ENCODE peak calls at places on chromosomes 11 and 22, in nine cellular contexts. S is PC-3, G is WERI-Rb-1, V is endodermal cell, Z is right lobe of liver, J is astrocyte, Y is PC-9, N is heart left ventricle, M is colonic mucosa. O is an unnamed sample. For H3K36me3, the result is how much of the 10 kb centered on the place peaks cover.

GRCh38 chr11:117300301-117300700 is 9.2 kb downstream of the BACE1-AS start:
- DNase-seq in S (no peak), G (peak), V (peak), Z (peak), J (peak), Y (no peak), N (no peak), M (no peak), O (no peak)

GRCh38 chr11:130874396-130874795 is 41.9 kb downstream of the SNX19 start:
- DNase-seq in S (no peak), G (no peak), V (no peak), Z (no peak), J (peak), Y (no peak), N (no peak), M (no peak), O (no peak)

GRCh38 chr11:32586576-32587190 is 3.1 kb downstream of the EIF3M start:
- DNase-seq in S (peak), G (peak), V (no peak), Z (no peak), J (no peak), Y (no peak), N (no peak), M (no peak), O (no peak)

GRCh38 chr11:58923300-58923788 is 15.9 kb upstream of the GLYATL1 start:
- DNase-seq in S (peak), G (no peak), V (peak), Z (no peak), J (peak), Y (peak), N (no peak), M (peak), O (no peak)

GRCh38 chr11:15793032-15793996 is 563.0 kb downstream of the SOX6 start:
- DNase-seq in S (peak), G (no peak), V (no peak), Z (no peak), J (peak), Y (no peak), N (no peak), M (no peak), O (no peak)

GRCh38 chr11:121466063-121466794 is 13.5 kb upstream of the SORL1-AS1 start:
- DNase-seq in S (peak), G (peak), V (peak), Z (peak), J (peak), Y (peak), N (peak), M (peak), O (peak)

GRCh38 chr11:22491826-22492225 is 133.8 kb downstream of the FANCF start:
- DNase-seq in S (no peak), G (peak), V (no peak), Z (no peak), J (peak), Y (no peak), N (no peak), M (no peak), O (no peak)

GRCh38 chr11:70364745-70365535 is 33.4 kb upstream of the CTTN start:
- DNase-seq in S (no peak), G (no peak), V (no peak), Z (no peak), J (no peak), Y (no peak), N (no peak), M (no peak), O (no peak)

GRCh38 chr11:47766363-47767227 is 546 bp downstream of the FNBP4 start:
- DNase-seq in S (peak), G (peak), V (peak), Z (peak), J (peak), Y (peak), N (peak), M (peak), O (peak)

GRCh38 chr22:47624277-47625012 is 862.0 kb downstream of the TBC1D22A start:
- DNase-seq in S (no peak), G (no peak), V (peak), Z (no peak), J (no peak), Y (no peak), N (no peak), M (no peak), O (no peak)

GRCh38 chr22:22164541-22165272 is 79.9 kb upstream of the VPREB1 start:
- DNase-seq in S (no peak), G (peak), V (no peak), Z (no peak), J (no peak), Y (no peak), N (no peak), M (no peak), O (no peak)

GRCh38 chr11:48024635-48025071 is 44.3 kb downstream of the PTPRJ start:
- DNase-seq in S (no peak), G (peak), V (no peak), Z (no peak), J (no peak), Y (no peak), N (no peak), M (no peak), O (no peak)

GRCh38 chr11:12524865-12525264 is 147.5 kb downstream of the PARVA start:
- DNase-seq in S (no peak), G (no peak), V (no peak), Z (no peak), J (no peak), Y (no peak), N (no peak), M (no peak), O (peak)

GRCh38 chr11:70182266-70182665 is 20.8 kb upstream of the FADD start:
- DNase-seq in S (no peak), G (no peak), V (no peak), Z (no peak), J (no peak), Y (no peak), N (no peak), M (no peak), O (no peak)

GRCh38 chr22:20060700-20061480 is 19.2 kb upstream of the DGCR8 start:
- DNase-seq in S (no peak), G (no peak), V (no peak), Z (no peak), J (no peak), Y (no peak), N (no peak), M (no peak), O (no peak)

GRCh38 chr11:86192858-86193257 is 51.7 kb upstream of the EED start:
- DNase-seq in S (no peak), G (no peak), V (no peak), Z (no peak), J (no peak), Y (no peak), N (no peak), M (no peak), O (no peak)

GRCh38 chr11:86191874-86192273 is 52.7 kb upstream of the EED start:
- DNase-seq in S (no peak), G (no peak), V (no peak), Z (no peak), J (no peak), Y (no peak), N (no peak), M (no peak), O (no peak)

GRCh38 chr11:86194998-86195397 is 49.6 kb upstream of the EED start:
- DNase-seq in S (no peak), G (no peak), V (no peak), Z (no peak), J (no peak), Y (no peak), N (no peak), M (no peak), O (no peak)

GRCh38 chr11:86196291-86196690 is 48.3 kb upstream of the EED start:
- DNase-seq in S (no peak), G (no peak), V (no peak), Z (no peak), J (no peak), Y (no peak), N (no peak), M (no peak), O (no peak)

GRCh38 chr11:86193297-86194095 is 51.1 kb upstream of the EED start:
- DNase-seq in S (peak), G (peak), V (peak), Z (peak), J (peak), Y (peak), N (peak), M (peak), O (peak)
- TF ChIP-seq CTCF in S (peak), G (peak), V (peak), Z (peak), J (peak), Y (peak), N (peak), M (peak), O (peak)

GRCh38 chr11:13876423-13876822 is 86.1 kb upstream of the SPON1 start:
- DNase-seq in S (no peak), G (no peak), V (no peak), Z (no peak), J (no peak), Y (no peak), N (no peak), M (no peak), O (no peak)

GRCh38 chr11:13880719-13881118 is 81.8 kb upstream of the SPON1 start:
- DNase-seq in S (peak), G (no peak), V (no peak), Z (no peak), J (no peak), Y (no peak), N (no peak), M (no peak), O (no peak)

GRCh38 chr11:13874596-13874995 is 87.9 kb upstream of the SPON1 start:
- DNase-seq in S (no peak), G (no peak), V (no peak), Z (no peak), J (no peak), Y (no peak), N (no peak), M (no peak), O (no peak)

GRCh38 chr11:13878077-13878476 is 84.4 kb upstream of the SPON1 start:
- DNase-seq in S (no peak), G (no peak), V (no peak), Z (no peak), J (no peak), Y (no peak), N (no peak), M (no peak), O (no peak)

GRCh38 chr11:13875643-13876042 is 86.9 kb upstream of the SPON1 start:
- DNase-seq in S (no peak), G (no peak), V (no peak), Z (no peak), J (no peak), Y (no peak), N (no peak), M (no peak), O (no peak)
- H3K36me3 ChIP-seq in S (under half), G (under half), V (under half), Z (under half), J (under half), Y (under half), N (under half), M (under half), O (under half)

GRCh38 chr11:16816358-16817270 is 78.2 kb downstream of the C11orf58 start:
- DNase-seq in S (no peak), G (no peak), V (no peak), Z (no peak), J (no peak), Y (no peak), N (no peak), M (no peak), O (no peak)
- H3K27ac ChIP-seq in S (no peak), G (no peak), V (no peak), Z (no peak), J (no peak), Y (no peak), N (no peak), M (no peak), O (no peak)

DNA sequence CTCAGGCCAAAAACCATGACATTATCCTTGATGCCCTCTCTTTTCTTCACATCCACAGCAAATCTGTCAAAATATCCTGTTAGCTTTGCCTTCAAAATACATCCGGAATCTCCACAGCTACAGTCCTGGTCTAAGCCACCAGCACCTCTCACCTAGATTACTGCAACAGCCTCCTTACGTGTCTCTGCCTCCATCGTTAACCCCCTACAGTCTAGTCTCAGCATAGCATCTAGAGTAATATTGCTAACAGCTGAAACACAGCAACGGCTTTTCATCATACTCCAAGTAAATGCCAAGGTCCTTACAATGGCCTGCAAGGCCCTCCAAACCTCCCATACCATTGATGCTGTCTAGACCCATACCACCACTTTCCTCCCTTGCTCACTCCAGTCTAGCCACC is 4.4 kb downstream of the TSG101 start:
- DNase-seq in S (no peak), G (no peak), V (peak), Z (no peak), J (no peak), Y (no peak), N (no peak), M (no peak), O (no peak)
- TF ChIP-seq CTCF in S (no peak), G (no peak), V (peak), Z (no peak), J (peak), Y (peak), N (no peak), M (no peak), O (no peak)

GRCh38 chr11:68513930-68514487 is 53.5 kb downstream of the PPP6R3 start:
- DNase-seq in S (no peak), G (no peak), V (no peak), Z (no peak), J (no peak), Y (no peak), N (no peak), M (no peak), O (no peak)
- H3K36me3 ChIP-seq in S (under half), G (under half), V (under half), Z (under half), J (under half), Y (under half), N (under half), M (under half), O (under half)